ENCODE peak calls at places on chromosome 19, in four cellular contexts. F, S, Q and E are unnamed samples.

GRCh38 chr19:38713227-38713649 is 31.0 kb downstream of the CAPN12 start:
- DNase-seq in F (peak), Q (no peak), S (no peak), E (no peak)

GRCh38 chr19:42091300-42092266 is 15.6 kb downstream of the ZNF574 start:
- DNase-seq in F (no peak), S (no peak), Q (peak), E (no peak)

GRCh38 chr19:1000095-1000494 is at the start of gene GRIN3B:
- DNase-seq in S (no peak), F (no peak), Q (peak), E (no peak)

GRCh38 chr19:35373492-35373891 is 2.6 kb downstream of the GPR42 start:
- DNase-seq in Q (no peak), F (no peak), S (no peak), E (no peak)

GRCh38 chr19:40872209-40872608 is 9.8 kb downstream of the CYP2A7 start:
- DNase-seq in F (no peak), Q (no peak), S (no peak), E (no peak)

GRCh38 chr19:35703343-35703742 is 1.0 kb upstream of the ZBTB32 start:
- DNase-seq in S (no peak), Q (no peak), F (no peak), E (no peak)

GRCh38 chr19:7397687-7398086 is 49.0 kb downstream of the ARHGEF18 start:
- DNase-seq in Q (no peak), S (no peak), F (no peak), E (no peak)

GRCh38 chr19:49064029-49064629 is 489 bp downstream of the NTF4 start:
- DNase-seq in Q (no peak), F (no peak), S (no peak), E (no peak)

GRCh38 chr19:55441692-55442321 is 1.3 kb downstream of the SHISA7 start:
- DNase-seq in S (no peak), Q (peak), F (no peak), E (no peak)

GRCh38 chr19:12792048-12792852 is 964 bp downstream of the JUNB start:
- DNase-seq in Q (peak), S (peak), F (peak), E (no peak)

GRCh38 chr19:10800488-10800887 is 35.5 kb downstream of the TMED1 start:
- DNase-seq in Q (no peak), S (no peak), F (peak), E (no peak)

GRCh38 chr19:49658566-49659442 is 6.9 kb downstream of the IRF3 start:
- DNase-seq in S (no peak), F (no peak), Q (no peak), E (no peak)

GRCh38 chr19:5418676-5419075 is 36.5 kb upstream of the ZNRF4 start:
- DNase-seq in S (no peak), Q (no peak), F (no peak), E (no peak)

GRCh38 chr19:49589391-49589790 is 1.6 kb upstream of the PRR12 start:
- DNase-seq in F (no peak), S (no peak), Q (no peak), E (no peak)

GRCh38 chr19:19499272-19499995 is 15.9 kb downstream of the TSSK6 start:
- DNase-seq in Q (no peak), F (no peak), S (no peak), E (no peak)

GRCh38 chr19:14383898-14384669 is 2.8 kb downstream of the ADGRE5 start:
- DNase-seq in F (no peak), Q (no peak), S (no peak), E (no peak)

GRCh38 chr19:18939922-18940775 is 868 bp downstream of the HOMER3 start:
- DNase-seq in F (peak), Q (no peak), S (no peak), E (no peak)

GRCh38 chr19:18279516-18280246 is 1.7 kb downstream of the JUND start:
- DNase-seq in Q (peak), S (peak), F (peak), E (peak)

GRCh38 chr19:30695171-30695875 is 323.1 kb downstream of the ZNF536 start:
- DNase-seq in Q (no peak), F (no peak), S (no peak), E (no peak)

GRCh38 chr19:1847684-1848398 is 442 bp downstream of the REXO1 start:
- DNase-seq in S (no peak), F (no peak), Q (no peak), E (no peak)

GRCh38 chr19:17863520-17864182 is 3.9 kb downstream of the RPL18A start:
- DNase-seq in Q (no peak), F (no peak), S (no peak), E (no peak)

GRCh38 chr19:30330266-30330665 is 41.9 kb upstream of the ZNF536 start:
- DNase-seq in Q (no peak), S (no peak), F (no peak), E (no peak)

GRCh38 chr19:52336976-52337375 is 933 bp downstream of the ZNF610 start:
- DNase-seq in Q (peak), S (no peak), F (no peak), E (no peak)

GRCh38 chr19:29016926-29017760 is 195.8 kb downstream of the UQCRFS1 start:
- DNase-seq in S (no peak), F (no peak), Q (no peak), E (no peak)

GRCh38 chr19:9986787-9987281 is 23.5 kb downstream of the COL5A3 start:
- DNase-seq in Q (no peak), F (peak), S (no peak), E (no peak)

GRCh38 chr19:17026041-17026658 is 460 bp downstream of the CPAMD8 start:
- DNase-seq in S (no peak), F (no peak), Q (no peak), E (no peak)

GRCh38 chr19:47549341-47549768 is 23.6 kb downstream of the ZNF541 start:
- DNase-seq in Q (no peak), S (no peak), F (no peak), E (no peak)

GRCh38 chr19:12676384-12676792 is 5.3 kb downstream of the DHPS start:
- DNase-seq in F (peak), Q (peak), S (peak), E (no peak)

GRCh38 chr19:37332839-37333238 is 38.1 kb upstream of the ZNF527 start:
- DNase-seq in Q (no peak), F (no peak), S (no peak), E (no peak)

GRCh38 chr19:55613396-55613795 is 7.9 kb downstream of the ZNF865 start:
- DNase-seq in F (no peak), S (no peak), Q (no peak), E (no peak)

GRCh38 chr19:48533770-48534169 is 18.2 kb upstream of the SULT2B1 start:
- DNase-seq in S (no peak), F (no peak), Q (no peak), E (no peak)

GRCh38 chr19:31146546-31147183 is 202.6 kb downstream of the TSHZ3 start:
- DNase-seq in F (no peak), S (no peak), Q (no peak), E (no peak)

GRCh38 chr19:41233748-41234240 is 14.8 kb downstream of the AXL start:
- DNase-seq in S (no peak), Q (no peak), F (peak), E (no peak)

GRCh38 chr19:12034610-12035009 is 869 bp downstream of the ZNF433 start:
- DNase-seq in Q (no peak), F (no peak), S (no peak), E (no peak)

GRCh38 chr19:2732157-2732725 is 7.6 kb downstream of the SLC39A3 start:
- DNase-seq in S (no peak), Q (no peak), F (no peak), E (no peak)

GRCh38 chr19:28785961-28786360 is 427.0 kb downstream of the UQCRFS1 start:
- DNase-seq in S (no peak), Q (no peak), F (no peak), E (no peak)

GRCh38 chr19:32464279-32464678 is 58.7 kb downstream of the DPY19L3 start:
- DNase-seq in Q (no peak), S (no peak), F (no peak), E (no peak)

GRCh38 chr19:29681422-29682235 is 16.4 kb downstream of the PLEKHF1 start:
- DNase-seq in F (peak), S (no peak), Q (no peak), E (no peak)

GRCh38 chr19:56637976-56638555 is 4.9 kb upstream of the SMIM17 start:
- DNase-seq in S (no peak), F (peak), Q (no peak), E (peak)